ENCODE peak calls at places on chromosomes 7 and 10, in seven cellular contexts. Y is GM23248; W is stimulated activated CD4-positive, alpha-beta T cell treated with anti-CD3 and anti-CD28 coated beads, TNF-alpha, amount 100 ng/mL, for 4 hours; S is fibroblast of the aortic adventitia; Q is astrocyte of the cerebellum; V is CD8-positive, alpha-beta memory T cell; G is nephron progenitor cell. I is an unnamed sample.

GRCh38 chr10:29244978-29245377 is 43.9 kb upstream of the LYZL1 start:
- DNase-seq in Y (no peak), G (no peak), Q (no peak), S (no peak), W (no peak), V (no peak), I (no peak)

GRCh38 chr10:128046934-128047251 is 79.3 kb downstream of the MKI67 start:
- DNase-seq in V (no peak), G (no peak), W (no peak), Y (no peak), Q (no peak), S (no peak), I (no peak)

GRCh38 chr7:123658023-123658422 is 2.4 kb downstream of the LMOD2 start:
- DNase-seq in W (no peak), S (no peak), V (no peak), Q (no peak), Y (no peak), G (no peak), I (no peak)

GRCh38 chr7:119572132-119572531 is 700.8 kb upstream of the KCND2 start:
- DNase-seq in W (no peak), G (no peak), Q (no peak), S (no peak), V (no peak), Y (peak; percentile 0), I (no peak)

GRCh38 chr7:1362301-1362700 is 97.0 kb downstream of the MICALL2 start:
- DNase-seq in Y (no peak), W (no peak), Q (no peak), G (no peak), S (no peak), V (no peak), I (no peak)

GRCh38 chr10:37789590-37789989 is 67.8 kb downstream of the ZNF248 start:
- DNase-seq in W (no peak), S (no peak), Q (no peak), V (no peak), G (no peak), Y (no peak), I (no peak)

GRCh38 chr7:25069900-25070443 is 55.1 kb downstream of the CYCS start:
- DNase-seq in V (peak; percentile 50), Y (peak; percentile 89), W (no peak), G (peak; percentile 61), Q (peak; percentile 76), S (peak; percentile 94), I (no peak)

GRCh38 chr10:49592726-49593563 is 17.2 kb upstream of the SLC18A3 start:
- DNase-seq in W (peak; percentile 23), S (peak; percentile 68), Q (peak; percentile 16), Y (peak; percentile 74), V (peak; percentile 26), G (peak; percentile 77), I (peak; percentile 37)

GRCh38 chr7:18570890-18571478 is 75.4 kb downstream of the HDAC9 start:
- DNase-seq in Y (peak; percentile 75), G (no peak), W (no peak), S (peak; percentile 77), Q (peak; percentile 49), V (no peak), I (no peak)

GRCh38 chr10:100728928-100729876 is 16.2 kb upstream of the PAX2 start:
- DNase-seq in W (no peak), Y (peak; percentile 71), V (no peak), Q (no peak), G (peak; percentile 81), S (peak; percentile 18), I (no peak)

GRCh38 chr10:103241262-103242011 is 4.2 kb upstream of the RPEL1 start:
- DNase-seq in V (no peak), Y (peak; percentile 68), G (no peak), W (no peak), Q (no peak), S (peak; percentile 46), I (no peak)

GRCh38 chr7:108345710-108346336 is 110.4 kb downstream of the NRCAM start:
- DNase-seq in W (no peak), Y (no peak), V (no peak), G (no peak), Q (no peak), S (no peak), I (no peak)

GRCh38 chr7:27901028-27901760 is 161.2 kb downstream of the TAX1BP1 start:
- DNase-seq in G (no peak), S (peak; percentile 67), V (no peak), Q (no peak), Y (peak; percentile 84), W (no peak), I (no peak)

GRCh38 chr7:105268511-105269392 is 120.0 kb downstream of the SRPK2 start:
- DNase-seq in W (no peak), Q (peak; percentile 33), V (peak; percentile 51), S (peak; percentile 81), G (no peak), Y (peak; percentile 74), I (no peak)

GRCh38 chr10:12833451-12833850 is 168.1 kb downstream of the CCDC3 start:
- DNase-seq in W (no peak), Q (no peak), V (no peak), G (no peak), Y (no peak), S (no peak), I (no peak)

GRCh38 chr10:5968681-5969453 is 8.5 kb downstream of the IL15RA start:
- DNase-seq in V (no peak), Q (no peak), G (no peak), Y (no peak), S (no peak), W (no peak), I (no peak)

GRCh38 chr7:68684246-68684850 is 913.9 kb upstream of the AUTS2 start:
- DNase-seq in V (no peak), S (peak; percentile 29), Q (peak; percentile 70), Y (no peak), G (no peak), W (no peak), I (no peak)

GRCh38 chr7:22108151-22108845 is 162.6 kb upstream of the CDCA7L start:
- DNase-seq in S (no peak), Y (no peak), Q (no peak), W (no peak), V (no peak), G (no peak), I (no peak)

GRCh38 chr10:77873558-77874380 is 52.8 kb downstream of the DLG5 start:
- DNase-seq in S (peak; percentile 59), V (peak; percentile 16), Y (peak; percentile 69), Q (peak; percentile 55), G (no peak), W (no peak), I (peak; percentile 46)

GRCh38 chr10:47283101-47283630 is 16.8 kb upstream of the GDF10 start:
- DNase-seq in G (no peak), Y (no peak), V (no peak), Q (no peak), W (no peak), S (no peak), I (no peak)

GRCh38 chr7:47045169-47045568 is 536.7 kb downstream of the TNS3 start:
- DNase-seq in G (no peak), Y (no peak), S (peak; percentile 14), W (no peak), Q (no peak), V (no peak), I (no peak)

GRCh38 chr7:148819697-148820332 is 64.3 kb downstream of the EZH2 start:
- DNase-seq in Y (peak; percentile 52), Q (peak; percentile 4), S (peak; percentile 49), G (no peak), V (no peak), W (no peak), I (no peak)

I was measured in activated B cell treated with CpG ODN at 0.5 μM for 24 hours.